ENCODE peak calls at places on chromosomes 5 and 9, in nine cellular contexts. W, X, L, J, O, Z, K, P and Y are unnamed samples.

GRCh38 chr5:160556886-160557285 is 135.2 kb downstream of the PTTG1 start:
- DNase-seq in Z (no peak), J (no peak), L (no peak), W (no peak), O (peak), K (no peak), P (no peak), X (no peak), Y (peak)

GRCh38 chr5:95842955-95843544 is 20.5 kb upstream of the GLRX start:
- DNase-seq in X (peak), L (peak), K (peak), Z (peak), W (no peak), P (no peak), J (no peak), O (peak), Y (peak)

GRCh38 chr9:79104216-79104615 is 467.5 kb upstream of the TLE4 start:
- DNase-seq in W (no peak), J (no peak), X (no peak), Z (no peak), L (no peak), P (no peak), K (no peak), O (no peak), Y (peak)

GRCh38 chr5:849651-850301 is 1.0 kb downstream of the ZDHHC11 start:
- DNase-seq in W (peak), L (no peak), X (peak), P (no peak), Z (no peak), J (no peak), K (no peak), O (no peak), Y (no peak)

GRCh38 chr5:128778474-128778873 is 186.8 kb upstream of the SLC27A6 start:
- DNase-seq in K (no peak), P (no peak), L (no peak), O (peak), X (peak), J (no peak), W (no peak), Z (no peak), Y (peak)

GRCh38 chr9:117552811-117553210 is 138.0 kb upstream of the ASTN2 start:
- DNase-seq in P (no peak), Z (no peak), X (no peak), W (no peak), O (no peak), K (no peak), J (no peak), L (no peak), Y (no peak)

GRCh38 chr5:11251242-11251641 is 490.2 kb upstream of the DAP start:
- DNase-seq in P (no peak), W (no peak), O (peak), X (peak), K (no peak), Z (no peak), L (no peak), J (no peak), Y (peak)

GRCh38 chr9:16210440-16210839 is 657.6 kb downstream of the CCDC171 start:
- DNase-seq in O (no peak), X (no peak), K (no peak), J (no peak), L (no peak), P (no peak), Z (no peak), W (no peak), Y (no peak)

GRCh38 chr9:126806336-126806735 is 1.5 kb downstream of the ZBTB43 start:
- DNase-seq in P (no peak), Z (no peak), O (peak), J (no peak), L (no peak), X (no peak), W (no peak), K (no peak), Y (peak)

GRCh38 chr5:42250-42649 is 49.7 kb upstream of the PLEKHG4B start:
- DNase-seq in X (peak), J (no peak), W (peak), K (no peak), Z (no peak), L (no peak), P (no peak), O (peak), Y (peak)

GRCh38 chr5:179900707-179901106 is 7.0 kb downstream of the TBC1D9B start:
- DNase-seq in L (no peak), K (no peak), X (no peak), Z (no peak), O (no peak), J (no peak), P (no peak), W (no peak), Y (no peak)

GRCh38 chr9:90801507-90802289 is at the start of gene SYK:
- DNase-seq in Z (no peak), W (peak), L (no peak), K (peak), P (peak), O (no peak), J (no peak), X (peak), Y (no peak)

GRCh38 chr5:17898766-17899165 is 264.5 kb downstream of the TAF11L14 start:
- DNase-seq in L (no peak), Z (no peak), X (no peak), P (no peak), W (no peak), O (no peak), K (no peak), J (no peak), Y (no peak)

GRCh38 chr5:61569353-61569752 is 237.3 kb downstream of the ZSWIM6 start:
- DNase-seq in K (no peak), J (no peak), Z (no peak), W (no peak), L (no peak), P (no peak), X (no peak), O (no peak), Y (no peak)

GRCh38 chr5:81121836-81122235 is 111.3 kb upstream of the CKMT2 start:
- DNase-seq in K (no peak), J (no peak), W (no peak), L (no peak), X (no peak), Z (no peak), O (peak), P (no peak), Y (no peak)

GRCh38 chr5:159619826-159620225 is 289.5 kb upstream of the IL12B start:
- DNase-seq in P (no peak), X (peak), Z (no peak), L (no peak), W (no peak), J (no peak), O (no peak), K (no peak), Y (peak)

GRCh38 chr9:130497139-130497538 is 52.4 kb downstream of the ASS1 start:
- DNase-seq in L (no peak), K (no peak), Z (no peak), J (no peak), O (no peak), X (no peak), W (no peak), P (no peak), Y (no peak)

GRCh38 chr5:154220625-154221024 is 30.1 kb downstream of the GALNT10 start:
- DNase-seq in K (no peak), X (no peak), O (peak), W (no peak), Z (no peak), P (no peak), L (no peak), J (peak), Y (peak)

GRCh38 chr5:151033217-151033934 is 13.0 kb downstream of the GPX3 start:
- DNase-seq in L (no peak), J (no peak), Z (no peak), X (no peak), K (no peak), O (no peak), P (no peak), W (no peak), Y (no peak)

GRCh38 chr9:123772374-123772773 is 157.6 kb downstream of the DENND1A start:
- DNase-seq in X (no peak), Z (no peak), J (no peak), W (no peak), P (no peak), K (no peak), O (no peak), L (no peak), Y (no peak)

GRCh38 chr9:74496819-74497749 is at the start of gene RORB:
- DNase-seq in P (peak), Z (peak), J (no peak), X (peak), W (peak), L (no peak), O (peak), K (peak), Y (peak)

GRCh38 chr9:133130721-133131244 is 9.7 kb upstream of the RALGDS start:
- DNase-seq in Z (peak), P (no peak), X (no peak), O (no peak), L (peak), W (no peak), J (no peak), K (peak), Y (no peak)

GRCh38 chr5:93632327-93632726 is 49.3 kb downstream of the NR2F1 start:
- DNase-seq in X (no peak), W (no peak), P (no peak), K (no peak), J (no peak), Z (no peak), O (peak), L (no peak), Y (peak)

GRCh38 chr9:81423589-81424326 is 265.6 kb downstream of the TLE1 start:
- DNase-seq in X (no peak), K (no peak), J (no peak), P (no peak), L (no peak), W (no peak), Z (no peak), O (peak), Y (no peak)

GRCh38 chr5:173573126-173573960 is 43.1 kb downstream of the BOD1 start:
- DNase-seq in X (peak), L (peak), Z (peak), K (peak), J (no peak), W (peak), O (peak), P (no peak), Y (peak)

GRCh38 chr5:759111-759741 is 25.3 kb downstream of the ZDHHC11B start:
- DNase-seq in L (peak), O (no peak), K (no peak), J (no peak), W (no peak), P (peak), X (peak), Z (peak), Y (no peak)

GRCh38 chr5:168683247-168683926 is 104.2 kb upstream of the PANK3 start:
- DNase-seq in K (no peak), W (no peak), O (no peak), P (no peak), J (no peak), X (no peak), Z (no peak), L (no peak), Y (no peak)

GRCh38 chr5:151026674-151027073 is 6.3 kb downstream of the GPX3 start:
- DNase-seq in O (no peak), P (no peak), L (no peak), Z (no peak), K (no peak), J (no peak), W (no peak), X (no peak), Y (no peak)

GRCh38 chr9:70614786-70615565 is 200.5 kb upstream of the KLF9 start:
- DNase-seq in K (no peak), X (no peak), L (no peak), W (no peak), P (no peak), O (no peak), Z (no peak), J (no peak), Y (peak)

GRCh38 chr5:14429614-14430013 is 152.0 kb upstream of the OTULINL start:
- DNase-seq in L (no peak), O (no peak), P (no peak), K (no peak), W (no peak), X (no peak), Z (no peak), J (no peak), Y (no peak)

GRCh38 chr9:108889649-108890067 is 27.6 kb downstream of the ACTL7A start:
- DNase-seq in X (peak), J (no peak), Z (no peak), K (no peak), W (no peak), L (no peak), O (peak), P (peak), Y (peak)

GRCh38 chr5:169265888-169266287 is 35.1 kb downstream of the SLIT3 start:
- DNase-seq in P (no peak), O (peak), J (no peak), K (no peak), W (no peak), L (no peak), Z (no peak), X (peak), Y (peak)

GRCh38 chr9:103410059-103410458 is 414.9 kb downstream of the CYLC2 start:
- DNase-seq in J (no peak), O (no peak), L (no peak), P (no peak), W (no peak), X (no peak), Z (no peak), K (no peak), Y (no peak)

GRCh38 chr5:43802651-43803050 is 199.7 kb downstream of the NNT start:
- DNase-seq in L (no peak), X (no peak), W (no peak), K (no peak), J (no peak), Z (no peak), P (no peak), O (no peak), Y (no peak)

GRCh38 chr9:135885100-135885853 is 22.1 kb downstream of the CAMSAP1 start:
- DNase-seq in O (peak), K (no peak), W (no peak), Z (no peak), L (no peak), J (no peak), X (no peak), P (no peak), Y (peak)

GRCh38 chr5:66134407-66134843 is 9.7 kb upstream of the SREK1 start:
- DNase-seq in P (no peak), O (peak), X (no peak), Z (no peak), W (no peak), L (no peak), J (no peak), K (no peak), Y (peak)

GRCh38 chr5:171808951-171809350 is 23.3 kb downstream of the SMIM23 start:
- DNase-seq in L (no peak), Z (no peak), P (no peak), O (peak), X (no peak), W (no peak), K (no peak), J (peak), Y (peak)

GRCh38 chr9:13267743-13268142 is 11.7 kb downstream of the MPDZ start:
- DNase-seq in J (peak), Z (no peak), P (no peak), O (peak), L (no peak), X (peak), K (no peak), W (no peak), Y (peak)